ENCODE peak calls at places on chromosomes 11 and 22, in ten cellular contexts. B is NCI-H1105 treated with DMSO at 0.1 percent for 48 hours; H is G401; C is HTR-8/SVneo; U is occipital lobe; N is AML-193; P is NAMALWA; A is activated T-helper 9 cell treated with anti-CD3 and anti-CD28 coated beads, Interleukin-2, amount 50 U/mL, for 16 hours; G is sciatic nerve; Q is epithelial cell of esophagus. L is an unnamed sample.

GRCh38 chr11:108223449-108224149 is 732 bp downstream of the ATM start:
- DNase-seq in B (peak), H (no peak), C (no peak), U (no peak), N (peak), P (peak), A (peak), G (no peak), Q (no peak), L (no peak)

GRCh38 chr11:12900496-12900895 is 108.6 kb upstream of the RASSF10 start:
- DNase-seq in B (no peak), H (no peak), C (peak), U (no peak), N (no peak), P (no peak), A (no peak), G (no peak), Q (peak), L (no peak)

GRCh38 chr11:75797116-75797515 is 17.9 kb upstream of the UVRAG start:
- DNase-seq in B (no peak), H (no peak), C (no peak), U (no peak), N (no peak), P (no peak), A (no peak), G (no peak), Q (peak), L (no peak)

GRCh38 chr11:15158351-15159015 is 43.8 kb downstream of the INSC start:
- DNase-seq in B (no peak), H (no peak), C (no peak), U (no peak), N (no peak), P (no peak), A (no peak), G (no peak), Q (peak), L (no peak)

GRCh38 chr11:69114362-69114761 is 41.4 kb upstream of the SMIM38 start:
- DNase-seq in B (no peak), H (no peak), C (no peak), U (no peak), N (no peak), P (no peak), A (no peak), G (no peak), Q (no peak), L (no peak)

GRCh38 chr11:13448876-13449275 is 14.1 kb downstream of the BTBD10 start:
- DNase-seq in B (no peak), H (no peak), C (no peak), U (no peak), N (no peak), P (no peak), A (no peak), G (no peak), Q (no peak), L (no peak)

GRCh38 chr11:27291302-27291889 is 71.6 kb downstream of the CCDC34 start:
- DNase-seq in B (no peak), H (no peak), C (no peak), U (no peak), N (no peak), P (peak), A (no peak), G (no peak), Q (peak), L (no peak)

GRCh38 chr11:115504279-115505158 is at the start of gene CADM1:
- DNase-seq in B (peak), H (peak), C (peak), U (peak), N (no peak), P (peak), A (peak), G (peak), Q (peak), L (peak)

GRCh38 chr11:123742334-123742733 is 874 bp upstream of the ZNF202 start:
- DNase-seq in B (no peak), H (peak), C (no peak), U (no peak), N (no peak), P (no peak), A (no peak), G (no peak), Q (no peak), L (no peak)

GRCh38 chr22:39598017-39598965 is 27.7 kb downstream of the CACNA1I start:
- DNase-seq in B (no peak), H (no peak), C (no peak), U (no peak), N (no peak), P (peak), A (peak), G (peak), Q (peak), L (peak)

GRCh38 chr11:123536690-123537437 is 106.8 kb downstream of the GRAMD1B start:
- DNase-seq in B (no peak), H (no peak), C (no peak), U (no peak), N (no peak), P (no peak), A (no peak), G (no peak), Q (peak), L (no peak)

GRCh38 chr11:35796542-35796941 is 134.0 kb downstream of the TRIM44 start:
- DNase-seq in B (no peak), H (no peak), C (peak), U (no peak), N (no peak), P (no peak), A (no peak), G (no peak), Q (peak), L (no peak)

GRCh38 chr11:34757026-34757451 is 136.1 kb downstream of the EHF start:
- DNase-seq in B (no peak), H (no peak), C (no peak), U (no peak), N (no peak), P (no peak), A (no peak), G (no peak), Q (peak), L (no peak)

GRCh38 chr11:33329705-33330329 is 72.6 kb downstream of the HIPK3 start:
- DNase-seq in B (peak), H (peak), C (peak), U (no peak), N (peak), P (peak), A (no peak), G (no peak), Q (peak), L (no peak)

GRCh38 chr22:39214006-39214382 is 30.8 kb downstream of the PDGFB start:
- DNase-seq in B (no peak), H (no peak), C (no peak), U (no peak), N (no peak), P (no peak), A (no peak), G (peak), Q (no peak), L (no peak)

GRCh38 chr11:32962016-32962415 is 53.7 kb upstream of the DEPDC7 start:
- DNase-seq in B (no peak), H (no peak), C (no peak), U (no peak), N (no peak), P (no peak), A (no peak), G (no peak), Q (no peak), L (no peak)

GRCh38 chr11:94376841-94377240 is 24.4 kb downstream of the GPR83 start:
- DNase-seq in B (no peak), H (peak), C (no peak), U (no peak), N (no peak), P (no peak), A (no peak), G (no peak), Q (peak), L (no peak)

GRCh38 chr11:324131-324530 is 3.5 kb upstream of the IFITM3 start:
- DNase-seq in B (no peak), H (no peak), C (no peak), U (no peak), N (no peak), P (no peak), A (no peak), G (peak), Q (no peak), L (no peak)

GRCh38 chr11:75237050-75237449 is 3.5 kb upstream of the TPBGL start:
- DNase-seq in B (no peak), H (no peak), C (no peak), U (no peak), N (no peak), P (no peak), A (no peak), G (no peak), Q (no peak), L (no peak)

GRCh38 chr11:119306373-119306890 is 10.5 kb downstream of the MCAM start:
- DNase-seq in B (no peak), H (no peak), C (no peak), U (no peak), N (no peak), P (no peak), A (no peak), G (no peak), Q (no peak), L (no peak)

GRCh38 chr11:61332266-61332822 is 561 bp downstream of the DDB1 start:
- DNase-seq in B (no peak), H (peak), C (no peak), U (no peak), N (no peak), P (peak), A (no peak), G (no peak), Q (peak), L (no peak)

GRCh38 chr11:106594751-106595351 is 423.4 kb downstream of the GUCY1A2 start:
- DNase-seq in B (no peak), H (no peak), C (no peak), U (no peak), N (no peak), P (no peak), A (no peak), G (no peak), Q (no peak), L (no peak)

GRCh38 chr11:47565340-47566165 is at the start of gene PTPMT1:
- DNase-seq in B (peak), H (peak), C (peak), U (no peak), N (peak), P (peak), A (peak), G (peak), Q (peak), L (peak)

L was measured in NCI-H774.